ENCODE peak calls at places on chromosome 14, in six cellular contexts. W is tibial nerve, R is neuronal stem cell, K is heart left ventricle, Y is HCT116, Z is HAP-1. N is an unnamed sample. For H3K36me3, the result is how much of the 10 kb centered on the place peaks cover.

GRCh38 chr14:37142835-37143499 is 29.4 kb downstream of the SLC25A21 start:
- DNase-seq in W (peak), R (no peak), K (no peak), Y (no peak), Z (no peak), N (peak)

GRCh38 chr14:40417777-40418401 is 985.7 kb upstream of the FBXO33 start:
- DNase-seq in W (no peak), R (peak), K (no peak), Y (peak), Z (peak), N (no peak)

GRCh38 chr14:86357866-86358265 is 827.9 kb downstream of the FLRT2 start:
- DNase-seq in W (no peak), R (no peak), K (no peak), Y (no peak), Z (no peak), N (no peak)

GRCh38 chr14:100103261-100104005 is 38.2 kb downstream of the EVL start:
- DNase-seq in W (peak), R (no peak), K (peak), Y (no peak), Z (no peak), N (no peak)

GRCh38 chr14:67268456-67269115 is 27.4 kb downstream of the PALS1 start:
- DNase-seq in W (no peak), R (peak), K (no peak), Y (no peak), Z (peak), N (no peak)

GRCh38 chr14:68633131-68633991 is 159.5 kb downstream of the ZFP36L1 start:
- DNase-seq in W (no peak), R (no peak), K (peak), Y (no peak), Z (no peak), N (no peak)

GRCh38 chr14:71475916-71476315 is 456.3 kb upstream of the RGS6 start:
- DNase-seq in W (no peak), R (no peak), K (no peak), Y (no peak), Z (no peak), N (no peak)

GRCh38 chr14:93954900-93955891 is 21.2 kb downstream of the ASB2 start:
- DNase-seq in W (no peak), R (no peak), K (no peak), Y (no peak), Z (no peak), N (no peak)

GRCh38 chr14:41096131-41096530 is 510.5 kb upstream of the LRFN5 start:
- DNase-seq in W (no peak), R (no peak), K (no peak), Y (no peak), Z (no peak), N (no peak)

GRCh38 chr14:37617864-37618365 is 22.5 kb downstream of the TTC6 start:
- DNase-seq in W (no peak), R (no peak), K (no peak), Y (no peak), Z (no peak), N (no peak)

GRCh38 chr14:99654235-99655000 is 9.5 kb downstream of the HHIPL1 start:
- DNase-seq in W (peak), R (no peak), K (no peak), Y (no peak), Z (no peak), N (no peak)

DNA sequence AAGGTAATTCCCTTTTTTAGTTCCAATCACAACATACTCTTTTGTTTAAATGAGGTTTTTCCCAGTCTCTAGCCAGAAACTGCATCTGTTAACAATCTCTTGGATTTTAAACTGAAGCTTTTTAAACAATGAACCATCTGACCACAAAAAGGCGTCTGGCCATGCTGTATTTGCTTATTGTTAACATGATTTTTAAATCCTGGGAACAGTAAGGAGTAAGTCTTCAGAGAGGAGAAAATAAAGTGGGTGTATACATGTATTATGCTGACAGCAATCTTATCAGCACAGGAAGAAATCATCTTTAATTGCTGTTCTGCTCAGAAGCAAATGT is 106.2 kb downstream of the DAAM1 start:
- DNase-seq in W (no peak), R (no peak), K (no peak), Y (no peak), Z (no peak), N (no peak)
- H3K36me3 ChIP-seq in W (under half), R (under half), K (under half), Y (under half), Z (under half), N (under half)

DNA sequence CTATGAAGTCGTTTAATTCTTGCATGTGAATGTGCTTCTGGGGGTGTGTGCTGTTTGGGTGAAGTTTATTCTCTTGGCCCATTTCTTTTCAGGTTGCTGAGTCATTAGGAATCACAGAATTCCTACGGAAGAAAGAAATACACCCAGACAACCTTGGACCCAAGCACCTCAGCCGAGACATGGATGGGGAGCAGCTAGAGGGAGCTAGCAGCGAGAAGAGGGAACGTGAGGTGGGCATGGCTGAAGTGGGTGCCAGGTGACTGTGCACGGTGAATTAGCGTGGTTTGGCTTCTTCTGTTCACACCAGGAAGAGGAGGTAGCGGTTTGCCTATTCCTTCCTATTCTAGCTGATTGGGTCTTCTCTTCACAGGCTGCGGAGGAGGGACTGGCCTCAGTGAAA is 19.2 kb downstream of the ZNF839 start:
- DNase-seq in W (no peak), R (no peak), K (no peak), Y (no peak), Z (no peak), N (no peak)
- H3K36me3 ChIP-seq in W (half or more), R (under half), K (half or more), Y (under half), Z (half or more), N (under half)

GRCh38 chr14:105495101-105495989 is 4.3 kb downstream of the TEDC1 start:
- DNase-seq in W (no peak), R (no peak), K (peak), Y (no peak), Z (no peak), N (no peak)
- H3K36me3 ChIP-seq in W (under half), R (under half), K (under half), Y (under half), Z (under half), N (under half)

GRCh38 chr14:75667099-75667498 is 6.1 kb downstream of the TTLL5 start:
- DNase-seq in W (no peak), R (no peak), K (no peak), Y (no peak), Z (no peak), N (no peak)
- H3K36me3 ChIP-seq in W (under half), R (under half), K (half or more), Y (under half), Z (under half), N (under half)

GRCh38 chr14:89959853-89960493 is 4.2 kb downstream of the TDP1 start:
- DNase-seq in W (no peak), R (no peak), K (no peak), Y (no peak), Z (no peak), N (no peak)

GRCh38 chr14:89957791-89958190 is 2.1 kb downstream of the TDP1 start:
- DNase-seq in W (no peak), R (no peak), K (no peak), Y (no peak), Z (no peak), N (no peak)

GRCh38 chr14:89958966-89959365 is 3.2 kb downstream of the TDP1 start:
- DNase-seq in W (no peak), R (no peak), K (no peak), Y (no peak), Z (no peak), N (no peak)

GRCh38 chr14:89963288-89963978 is 7.7 kb downstream of the TDP1 start:
- DNase-seq in W (no peak), R (no peak), K (no peak), Y (no peak), Z (no peak), N (no peak)

GRCh38 chr14:89960895-89961294 is 5.2 kb downstream of the TDP1 start:
- DNase-seq in W (no peak), R (no peak), K (no peak), Y (no peak), Z (peak), N (no peak)
- H3K36me3 ChIP-seq in W (under half), R (under half), K (under half), Y (under half), Z (under half), N (under half)

GRCh38 chr14:88269816-88270416 is 53.2 kb downstream of the KCNK10 start:
- DNase-seq in W (no peak), R (no peak), K (no peak), Y (no peak), Z (no peak), N (no peak)
- H3K36me3 ChIP-seq in W (under half), R (under half), K (under half), Y (under half), Z (under half), N (under half)

GRCh38 chr14:39090548-39091111 is 12.4 kb downstream of the SEC23A start:
- DNase-seq in W (no peak), R (no peak), K (no peak), Y (no peak), Z (no peak), N (no peak)
- H3K36me3 ChIP-seq in W (half or more), R (under half), K (half or more), Y (under half), Z (half or more), N (under half)

DNA sequence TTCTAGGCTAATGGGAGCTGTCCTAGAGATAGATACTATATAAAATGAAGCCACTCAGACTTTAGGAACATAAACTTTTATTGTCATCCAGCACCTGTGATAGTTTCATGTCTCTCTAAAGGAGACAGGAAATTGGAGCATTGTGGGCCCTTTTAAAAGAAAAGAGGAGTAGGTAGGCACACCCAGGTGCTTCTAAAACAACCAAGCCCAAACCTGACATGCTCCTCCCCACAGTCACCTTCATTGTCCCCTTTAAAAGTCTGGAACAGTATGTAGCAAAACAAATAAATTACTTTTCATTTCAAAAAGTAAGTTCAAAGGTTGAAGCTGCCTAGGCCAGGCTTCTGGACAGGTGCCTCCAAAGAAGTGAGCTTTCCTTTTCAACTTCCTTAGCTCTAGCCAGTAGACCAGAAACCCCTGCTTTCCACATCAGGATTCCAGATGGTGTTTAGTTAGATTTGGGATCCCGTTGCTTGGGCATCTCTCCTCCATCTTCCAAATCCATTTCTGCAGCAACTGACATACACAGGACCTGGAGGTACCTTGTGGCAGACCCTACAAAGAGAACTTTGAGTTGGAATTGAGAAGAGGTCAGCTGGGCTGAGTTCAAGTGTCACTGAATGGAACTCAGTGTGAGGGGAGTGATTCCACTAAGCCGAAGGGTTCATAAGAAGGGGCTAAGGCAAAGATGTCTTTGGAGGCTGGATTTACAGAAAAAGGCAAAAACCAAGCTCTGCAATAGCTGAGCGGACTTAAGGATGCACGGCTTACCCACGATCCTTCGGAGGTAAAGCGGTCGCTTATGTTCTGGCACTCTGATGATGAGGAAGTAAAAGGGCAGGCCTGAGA is 6.9 kb downstream of the OXA1L start:
- DNase-seq in W (no peak), R (no peak), K (no peak), Y (no peak), Z (no peak), N (no peak)
- H3K36me3 ChIP-seq in W (half or more), R (under half), K (half or more), Y (under half), Z (under half), N (under half)

GRCh38 chr14:80906336-80906735 is 35.2 kb downstream of the CEP128 start:
- DNase-seq in W (no peak), R (no peak), K (no peak), Y (no peak), Z (no peak), N (no peak)

GRCh38 chr14:80901813-80902212 is 39.7 kb downstream of the CEP128 start:
- DNase-seq in W (no peak), R (no peak), K (no peak), Y (no peak), Z (no peak), N (no peak)

GRCh38 chr14:80902608-80903007 is 38.9 kb downstream of the CEP128 start:
- DNase-seq in W (no peak), R (no peak), K (no peak), Y (no peak), Z (no peak), N (no peak)

GRCh38 chr14:80906946-80907345 is 34.6 kb downstream of the CEP128 start:
- DNase-seq in W (no peak), R (no peak), K (no peak), Y (no peak), Z (no peak), N (no peak)

GRCh38 chr14:80901260-80901659 is 40.3 kb downstream of the CEP128 start:
- DNase-seq in W (no peak), R (no peak), K (no peak), Y (no peak), Z (no peak), N (no peak)
- H3K36me3 ChIP-seq in W (under half), R (under half), K (under half), Y (under half), Z (under half), N (under half)

N was measured in kidney epithelial cell.